ENCODE peak calls at places on chromosomes 16 and 17, in seven cellular contexts. V is HCT116, L is SK-N-SH, D is H1, G is K562, O is HepG2, E is GM12878. W is an unnamed sample.

GRCh38 chr17:3802461-3803307 is 1.7 kb upstream of the ITGAE start:
- DNase-seq in D (no peak), L (no peak), E (no peak), V (no peak), G (no peak), O (peak), W (no peak)

GRCh38 chr16:81767987-81768592 is 11.0 kb upstream of the PLCG2 start:
- DNase-seq in L (no peak), V (no peak), G (no peak), O (peak), D (no peak), E (no peak), W (peak)

GRCh38 chr16:1105888-1106620 is 10.0 kb upstream of the C1QTNF8 start:
- DNase-seq in L (peak), O (peak), E (no peak), V (no peak), G (peak), D (peak), W (peak)

GRCh38 chr17:29784661-29785060 is 145.4 kb downstream of the SSH2 start:
- DNase-seq in E (no peak), V (no peak), O (no peak), G (no peak), D (no peak), L (no peak), W (no peak)

GRCh38 chr17:36525113-36525512 is 9.6 kb downstream of the MYO19 start:
- DNase-seq in V (no peak), D (no peak), E (no peak), L (no peak), G (no peak), O (no peak), W (no peak)

GRCh38 chr16:87951550-87952538 is 610 bp downstream of the BANP start:
- DNase-seq in E (no peak), V (no peak), O (peak), L (peak), D (no peak), G (no peak), W (no peak)

GRCh38 chr16:48335961-48336360 is 49.3 kb downstream of the SIAH1 start:
- DNase-seq in O (no peak), G (no peak), E (no peak), L (no peak), V (no peak), D (no peak), W (no peak)

GRCh38 chr17:29603109-29603674 is 10.3 kb downstream of the ANKRD13B start:
- DNase-seq in D (no peak), L (no peak), V (no peak), E (no peak), O (no peak), G (no peak), W (no peak)

GRCh38 chr16:85057212-85057889 is 29.8 kb downstream of the KIAA0513 start:
- DNase-seq in G (peak), D (no peak), O (peak), E (no peak), L (no peak), V (peak), W (peak)

GRCh38 chr17:32875904-32876413 is 965 bp downstream of the MYO1D start:
- DNase-seq in G (no peak), O (no peak), L (no peak), V (no peak), E (no peak), D (no peak), W (no peak)

GRCh38 chr16:72963921-72964320 is 84.0 kb downstream of the ZFHX3 start:
- DNase-seq in E (no peak), V (no peak), L (peak), G (no peak), D (no peak), O (no peak), W (no peak)

GRCh38 chr17:64331366-64331765 is 59.3 kb downstream of the PECAM1 start:
- DNase-seq in V (no peak), O (no peak), G (no peak), L (no peak), E (no peak), D (no peak), W (no peak)

GRCh38 chr16:27111486-27111885 is 44.8 kb downstream of the C16orf82 start:
- DNase-seq in L (no peak), O (no peak), E (no peak), G (no peak), D (no peak), V (no peak), W (no peak)

GRCh38 chr16:15490123-15490711 is 55.8 kb downstream of the BMERB1 start:
- DNase-seq in E (no peak), L (no peak), V (no peak), G (no peak), D (peak), O (no peak), W (no peak)

GRCh38 chr17:15261063-15261817 is 3.9 kb downstream of the PMP22 start:
- DNase-seq in L (peak), O (peak), E (no peak), V (no peak), D (no peak), G (no peak), W (no peak)

GRCh38 chr17:7021993-7022778 is 664 bp upstream of the BCL6B start:
- DNase-seq in E (no peak), O (no peak), G (peak), D (peak), L (peak), V (no peak), W (peak)

GRCh38 chr16:75789237-75789636 is 62.9 kb upstream of the CPHXL start:
- DNase-seq in O (peak), L (peak), V (peak), D (no peak), G (peak), E (no peak), W (peak)

DNA sequence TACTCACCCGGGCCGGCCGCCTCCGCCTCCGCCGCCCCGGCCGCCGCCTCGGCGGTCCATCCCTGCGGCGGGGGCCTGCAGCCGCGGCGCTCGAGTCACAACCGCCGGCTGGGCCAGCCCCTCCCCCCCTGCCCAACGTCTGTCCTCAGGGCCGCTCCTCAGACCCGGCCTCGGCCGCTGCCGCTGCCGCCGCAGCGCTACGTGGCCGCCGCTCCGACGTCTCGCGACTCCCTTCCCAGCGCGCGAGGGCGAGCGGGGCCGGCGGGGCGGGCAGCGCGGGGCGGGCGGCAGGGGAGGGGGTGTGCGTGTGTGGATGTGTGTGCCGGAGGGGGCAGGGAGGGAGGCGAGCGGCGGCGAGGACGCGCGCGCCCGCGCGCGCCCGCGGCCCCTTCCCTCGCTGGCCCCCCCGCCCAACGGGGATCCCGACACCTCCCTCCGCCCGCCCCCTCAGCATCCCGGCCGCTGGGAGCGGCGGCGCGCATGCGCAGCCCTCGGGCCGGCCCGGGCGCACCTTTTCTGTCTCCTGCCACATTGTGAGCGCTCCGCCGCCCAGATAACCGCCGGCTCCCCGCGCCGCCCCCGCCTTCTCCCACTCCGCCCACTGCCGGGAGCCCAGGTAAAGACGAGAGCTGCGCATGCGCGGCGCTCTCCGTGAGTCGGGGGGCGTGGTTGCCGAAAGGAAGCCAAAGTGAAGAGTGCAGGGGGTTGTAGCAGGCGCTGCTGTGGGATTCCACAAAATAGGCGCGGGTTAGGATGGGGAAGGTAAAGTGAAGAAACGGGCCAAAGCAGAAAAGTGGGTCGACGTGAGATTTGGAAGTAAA is at the start of gene ZNF652:
- DNase-seq in G (peak), E (peak), O (peak), D (peak), V (peak), L (peak), W (peak)
- TF ChIP-seq JUND in G (no peak), E (no peak), O (no peak), D (no peak), V (no peak), L (no peak), W (no peak)

DNA sequence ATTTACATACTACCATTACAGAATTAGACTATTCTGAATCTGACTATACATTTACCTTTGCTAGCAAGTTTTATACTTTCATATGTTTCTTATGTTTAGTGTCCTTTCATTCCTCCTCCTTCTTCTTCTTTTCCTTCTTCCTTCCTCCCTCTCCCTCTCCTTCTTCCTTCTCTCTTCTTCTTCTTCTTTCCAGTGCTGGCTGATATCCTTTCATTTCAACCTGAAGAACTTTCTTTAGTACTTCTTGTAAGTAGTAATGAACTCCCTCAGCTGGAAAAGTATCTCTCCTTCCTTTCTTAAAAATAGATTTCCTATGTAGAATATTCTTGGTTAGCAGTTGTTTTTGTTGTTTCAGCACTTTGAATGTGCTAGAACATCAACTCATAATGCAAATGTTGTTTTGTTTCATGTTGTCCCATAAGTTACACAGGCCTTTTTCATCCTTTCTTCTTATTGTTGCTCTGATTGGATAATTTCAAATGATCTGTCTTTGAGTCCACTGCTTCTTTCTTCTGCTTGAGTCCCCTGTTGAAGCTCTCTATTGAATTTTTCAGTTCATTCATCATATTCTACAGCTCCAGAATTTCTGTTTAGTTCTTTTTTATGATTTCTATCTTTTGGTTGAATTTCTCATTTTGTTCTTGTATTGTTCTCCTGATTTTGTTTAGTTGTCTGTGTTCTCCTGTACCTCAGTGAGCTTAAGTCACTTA is 15.1 kb upstream of the TBX4 start:
- DNase-seq in D (no peak), V (no peak), L (no peak), E (no peak), O (no peak), G (no peak), W (no peak)
- TF ChIP-seq JUND in D (no peak), V (no peak), L (no peak), E (no peak), O (no peak), G (no peak), W (no peak)

DNA sequence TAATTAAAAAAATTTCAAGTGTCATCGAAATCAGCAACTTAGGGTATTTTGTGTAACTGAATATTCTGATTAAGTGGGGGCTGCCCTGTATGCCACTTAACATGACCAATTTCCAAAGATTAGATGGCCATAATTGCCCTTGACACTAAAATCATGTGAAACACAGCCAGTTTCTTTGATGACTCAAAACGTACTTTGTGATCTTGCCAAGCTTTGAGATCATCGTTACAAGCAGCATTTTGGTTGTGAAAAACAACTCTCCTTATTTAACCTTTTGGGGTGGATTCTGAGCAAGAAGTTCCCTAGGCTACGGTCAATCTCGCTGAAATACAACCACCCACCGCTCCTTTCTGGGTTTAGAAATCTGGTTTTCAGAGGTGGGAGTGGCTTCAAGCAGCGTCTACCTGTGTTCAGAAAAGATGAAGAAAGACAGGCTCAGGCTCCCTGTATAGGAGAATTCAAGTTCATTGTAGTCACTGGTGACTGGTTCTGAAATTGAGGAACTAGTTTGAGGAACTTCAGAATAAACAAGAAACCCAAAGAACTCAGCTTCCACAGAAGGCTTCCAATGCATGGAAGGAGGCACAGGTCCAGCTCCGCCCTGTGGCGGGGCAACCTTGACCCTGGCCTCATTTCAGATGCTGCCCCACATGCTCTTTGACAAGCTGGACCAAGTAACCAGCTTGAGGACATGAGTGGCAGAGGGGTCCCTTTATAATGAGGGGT is 9.4 kb downstream of the MAP3K14 start:
- DNase-seq in E (peak), O (no peak), V (no peak), L (no peak), D (no peak), G (no peak), W (no peak)
- TF ChIP-seq JUND in E (peak), O (no peak), V (no peak), L (peak), D (no peak), G (no peak), W (no peak)

GRCh38 chr16:56998352-56998751 is 9.0 kb downstream of the NLRC5 start:
- DNase-seq in G (no peak), L (no peak), D (no peak), O (no peak), E (no peak), V (no peak), W (no peak)
- TF ChIP-seq JUND in G (no peak), L (no peak), D (no peak), O (no peak), E (no peak), V (no peak), W (no peak)

DNA sequence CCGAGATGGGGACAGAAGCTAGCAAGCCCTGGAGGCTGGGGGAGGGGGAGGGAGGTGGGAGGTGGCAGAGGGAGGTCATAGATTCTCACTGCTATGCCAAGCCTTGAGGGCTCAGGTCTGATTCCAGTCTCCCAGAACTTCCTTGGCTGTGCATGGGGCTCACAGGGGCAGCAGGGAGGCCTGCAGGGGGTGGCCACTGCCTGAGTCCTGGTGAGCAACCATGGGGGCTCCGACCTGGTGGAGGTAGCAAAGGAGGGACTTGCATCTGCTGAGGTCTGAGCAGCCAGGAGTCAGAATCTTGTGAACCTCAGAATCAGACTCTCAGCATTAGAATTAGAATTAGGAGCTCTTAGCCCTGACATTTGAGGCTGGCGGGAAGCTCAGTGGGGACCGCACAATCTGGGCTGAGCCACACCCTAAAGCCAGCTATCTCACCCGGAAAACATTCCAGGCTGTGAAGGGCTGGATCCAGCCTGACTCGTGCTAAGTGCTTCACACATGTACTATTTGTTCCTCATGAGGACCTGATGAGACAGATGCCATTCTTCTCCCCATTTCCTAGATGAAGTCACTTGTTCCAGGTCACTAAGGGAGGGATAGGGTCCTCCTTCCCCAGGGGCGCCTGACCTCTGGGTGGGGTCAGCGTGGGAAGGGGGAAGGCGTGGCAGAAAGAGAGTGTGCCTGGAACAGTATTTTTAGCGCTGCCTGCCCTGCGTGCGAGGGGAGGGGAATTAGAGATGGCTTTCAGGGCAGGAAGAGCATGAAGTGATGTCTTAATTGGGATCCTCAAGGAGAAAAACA is 17.3 kb upstream of the KCNJ12 start:
- DNase-seq in E (no peak), G (no peak), V (no peak), L (no peak), D (no peak), O (no peak), W (no peak)
- TF ChIP-seq JUND in E (no peak), G (no peak), V (no peak), L (no peak), D (no peak), O (no peak), W (no peak)

GRCh38 chr17:77382356-77382911 is 241.7 kb downstream of the SEC14L1 start:
- DNase-seq in D (no peak), E (no peak), L (no peak), O (peak), G (no peak), V (no peak), W (no peak)

GRCh38 chr17:77382966-77383612 is 242.3 kb downstream of the SEC14L1 start:
- DNase-seq in D (no peak), V (no peak), L (no peak), O (no peak), E (no peak), G (no peak), W (no peak)

GRCh38 chr17:77385750-77386501 is 245.2 kb downstream of the SEC14L1 start:
- DNase-seq in V (no peak), O (no peak), E (no peak), G (peak), L (peak), D (no peak), W (no peak)

GRCh38 chr17:77381731-77382130 is 241.0 kb downstream of the SEC14L1 start:
- DNase-seq in V (no peak), E (no peak), G (no peak), O (no peak), D (no peak), L (no peak), W (no peak)

GRCh38 chr17:77383613-77384608 is 243.1 kb downstream of the SEC14L1 start:
- DNase-seq in D (no peak), O (no peak), G (no peak), L (no peak), E (no peak), V (no peak), W (no peak)
- TF ChIP-seq JUND in D (no peak), O (no peak), G (no peak), L (no peak), E (no peak), V (no peak), W (no peak)

W was measured in T47D.